ENCODE peak calls at places on chromosome 16, in seven cellular contexts. W, Q, C, G, B, R and X are unnamed samples.
A peak's percentile ranks its signal among the peaks of the same experiment; 100 is the strongest.

GRCh38 chr16:84742561-84743200 is 42.9 kb downstream of the USP10 start:
- DNase-seq in G (no peak), Q (no peak), C (no peak), W (no peak), B (no peak), R (no peak), X (no peak)

GRCh38 chr16:4693956-4694663 is 748 bp downstream of the NUDT16L1 start:
- DNase-seq in R (no peak), G (peak; percentile 57), C (peak; percentile 70), W (peak; percentile 50), Q (no peak), B (no peak), X (peak; percentile 56)

GRCh38 chr16:86303787-86304685 is 206.3 kb upstream of the FOXF1 start:
- DNase-seq in R (no peak), W (no peak), Q (no peak), B (no peak), G (no peak), C (peak; percentile 45), X (peak; percentile 43)

GRCh38 chr16:2053897-2054296 is 6.1 kb downstream of the TSC2 start:
- DNase-seq in W (no peak), G (no peak), B (no peak), R (no peak), Q (no peak), C (no peak), X (no peak)

GRCh38 chr16:23317266-23317661 is 15.2 kb downstream of the SCNN1B start:
- DNase-seq in R (no peak), G (peak; percentile 61), C (no peak), W (peak; percentile 88), B (no peak), Q (no peak), X (peak; percentile 84)

GRCh38 chr16:58128181-58128631 is 975 bp downstream of the CFAP20 start:
- DNase-seq in G (no peak), Q (peak; percentile 34), C (no peak), W (no peak), R (no peak), B (no peak), X (no peak)

GRCh38 chr16:84979516-84979915 is 31.8 kb downstream of the ZDHHC7 start:
- DNase-seq in Q (no peak), C (no peak), G (no peak), B (no peak), R (no peak), W (no peak), X (no peak)

GRCh38 chr16:23496826-23497542 is 13.3 kb downstream of the GGA2 start:
- DNase-seq in C (no peak), Q (no peak), B (no peak), G (no peak), R (peak; percentile 76), W (peak; percentile 74), X (no peak)

GRCh38 chr16:68383858-68384257 is 64.5 kb downstream of the SMPD3 start:
- DNase-seq in B (no peak), Q (no peak), G (no peak), R (no peak), C (no peak), W (no peak), X (no peak)

GRCh38 chr16:88533381-88533831 is 36.8 kb upstream of the ZC3H18 start:
- DNase-seq in R (no peak), W (no peak), B (no peak), Q (no peak), G (no peak), C (peak; percentile 63), X (no peak)

GRCh38 chr16:86986809-86987487 is 330.2 kb downstream of the C16orf95 start:
- DNase-seq in R (no peak), W (no peak), C (no peak), Q (no peak), G (no peak), B (no peak), X (no peak)

GRCh38 chr16:77943770-77944169 is 78.6 kb upstream of the CLEC3A start:
- DNase-seq in W (no peak), C (no peak), B (no peak), G (no peak), R (no peak), Q (no peak), X (no peak)

GRCh38 chr16:10824111-10824893 is 5.7 kb upstream of the TVP23A start:
- DNase-seq in W (peak; percentile 76), B (no peak), C (no peak), Q (no peak), G (peak; percentile 97), R (no peak), X (peak; percentile 25)

GRCh38 chr16:9139965-9140364 is 48.5 kb downstream of the HAPSTR1 start:
- DNase-seq in Q (peak; percentile 64), C (peak; percentile 86), R (no peak), G (no peak), B (no peak), W (peak; percentile 36), X (no peak)

GRCh38 chr16:68528686-68529379 is 10.3 kb upstream of the ZFP90 start:
- DNase-seq in C (peak; percentile 93), R (peak; percentile 81), W (peak; percentile 90), Q (peak; percentile 85), G (peak; percentile 90), B (peak; percentile 94), X (peak; percentile 91)

GRCh38 chr16:29877266-29877961 is 14.4 kb upstream of the CDIPT start:
- DNase-seq in G (no peak), B (peak; percentile 99), C (peak; percentile 100), W (peak; percentile 54), R (no peak), Q (no peak), X (no peak)

GRCh38 chr16:49520684-49521083 is 147.1 kb downstream of the C16orf78 start:
- DNase-seq in B (no peak), R (no peak), Q (no peak), G (no peak), W (no peak), C (no peak), X (no peak)

GRCh38 chr16:79391395-79391794 is 209.1 kb downstream of the MAF start:
- DNase-seq in B (no peak), G (no peak), W (no peak), C (no peak), Q (no peak), R (no peak), X (no peak)

GRCh38 chr16:58733248-58733670 is 857 bp downstream of the GOT2 start:
- DNase-seq in Q (peak; percentile 26), C (peak; percentile 54), W (no peak), R (no peak), G (no peak), B (no peak), X (peak; percentile 10)

GRCh38 chr16:1884155-1884760 is 12.3 kb upstream of the MEIOB start:
- DNase-seq in Q (peak; percentile 63), R (no peak), G (no peak), B (no peak), W (no peak), C (peak; percentile 54), X (peak; percentile 63)

GRCh38 chr16:84340305-84341040 is 27.9 kb upstream of the ATP2C2 start:
- DNase-seq in G (no peak), R (peak; percentile 68), Q (no peak), W (peak; percentile 87), B (no peak), C (no peak), X (peak; percentile 88)

GRCh38 chr16:55370762-55371482 is 46.9 kb downstream of the IRX6 start:
- DNase-seq in W (peak; percentile 63), B (peak; percentile 74), R (peak; percentile 56), C (peak; percentile 84), Q (peak; percentile 7), G (peak; percentile 33), X (peak; percentile 15)

GRCh38 chr16:73794936-73795335 is 501.7 kb upstream of the PSMD7 start:
- DNase-seq in R (no peak), Q (no peak), G (no peak), C (no peak), W (no peak), B (no peak), X (no peak)
- TF ChIP-seq POLR2AphosphoS5 in R (no peak), Q (no peak), G (no peak), C (no peak), W (no peak), B (no peak), X (no peak)

GRCh38 chr16:35733971-35734702 is 2274.7 kb downstream of the TP53TG3F start:
- DNase-seq in G (no peak), Q (no peak), B (no peak), R (no peak), C (no peak), W (no peak), X (no peak)
- H3K4me3 ChIP-seq in G (no peak overlapping the region), Q (no peak overlapping the region), B (no peak overlapping the region), R (no peak overlapping the region), C (no peak overlapping the region), W (no peak overlapping the region), X (no peak overlapping the region)

DNA sequence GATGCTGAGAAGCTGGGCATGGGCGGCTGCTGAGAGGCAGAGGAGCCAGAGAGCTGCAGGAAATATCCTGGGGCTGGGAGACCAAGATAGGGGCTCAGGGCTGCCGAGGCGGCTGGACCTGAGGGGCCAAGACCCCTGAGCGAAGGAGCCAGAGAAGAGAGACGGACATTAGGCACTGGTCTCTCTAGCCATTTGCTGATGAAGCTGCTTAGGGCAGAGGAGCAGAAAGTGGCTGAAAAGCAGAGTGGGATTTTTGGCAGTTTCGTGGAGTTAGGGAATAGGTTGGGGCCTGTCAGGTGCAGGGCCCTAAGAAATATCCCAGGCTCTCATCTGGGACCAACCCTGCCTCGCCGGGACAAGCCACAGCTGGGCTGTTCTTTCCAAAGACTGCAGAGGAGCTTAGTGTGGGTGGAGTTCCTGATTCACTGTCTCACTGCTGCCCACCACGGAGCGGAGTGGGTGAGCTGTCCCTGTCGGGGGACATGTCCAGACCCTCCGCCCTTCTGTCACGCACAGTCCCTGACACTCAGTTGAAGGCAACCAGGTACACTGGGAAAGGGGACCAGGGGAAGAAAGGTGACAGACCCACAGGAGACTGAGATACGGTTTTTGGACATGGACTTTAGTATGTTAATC is 11.3 kb upstream of the DNASE1 start:
- DNase-seq in Q (no peak), G (no peak), W (peak; percentile 8), B (peak; percentile 43), R (no peak), C (no peak), X (no peak)
- TF ChIP-seq POLR2AphosphoS5 in Q (no peak), G (no peak), W (no peak), B (no peak), R (no peak), C (no peak), X (no peak)

GRCh38 chr16:3183445-3184139 is 4.4 kb upstream of the OR1F1 start:
- DNase-seq in C (no peak), Q (no peak), W (no peak), G (no peak), R (no peak), B (no peak), X (no peak)
- H3K4me3 ChIP-seq in C (peak overlapping the region; percentile 94), Q (peak overlapping the region; percentile 64), W (peak overlapping the region; percentile 43), G (peak overlapping the region; percentile 36), R (peak overlapping the region; percentile 32), B (peak overlapping the region; percentile 85), X (peak overlapping the region; percentile 35)

GRCh38 chr16:31190818-31191444 is 11.0 kb downstream of the FUS start:
- DNase-seq in C (no peak), B (no peak), W (no peak), R (no peak), G (no peak), Q (no peak), X (no peak)
- TF ChIP-seq POLR2AphosphoS5 in C (no peak), B (peak; percentile 25), W (no peak), R (no peak), G (no peak), Q (no peak), X (no peak)